ENCODE peak calls at places on chromosomes 12 and 14, in four cellular contexts. K, H, Y and E are unnamed samples. For H3K27me3, the result is how much of the 10 kb centered on the place peaks cover.

GRCh38 chr12:92648242-92649031 is 54.4 kb upstream of the PLEKHG7 start:
- DNase-seq in H (no peak), K (no peak), Y (peak), E (no peak)

GRCh38 chr12:26125451-26126339 is 858 bp upstream of the BHLHE41 start:
- DNase-seq in K (peak), H (peak), Y (peak), E (peak)

GRCh38 chr14:52951730-52952481 is 1.1 kb upstream of the FERMT2 start:
- DNase-seq in K (peak), Y (peak), H (peak), E (peak)

GRCh38 chr14:103739793-103740501 is 24.3 kb downstream of the ZFYVE21 start:
- DNase-seq in H (no peak), Y (no peak), K (no peak), E (no peak)

GRCh38 chr12:89862511-89863331 is 154.1 kb upstream of the ATP2B1 start:
- DNase-seq in H (no peak), Y (no peak), K (no peak), E (no peak)

GRCh38 chr12:31710021-31710818 is 18.6 kb downstream of the AMN1 start:
- DNase-seq in K (no peak), H (no peak), Y (no peak), E (no peak)

GRCh38 chr12:10381912-10382628 is 7.8 kb downstream of the KLRK1 start:
- DNase-seq in Y (no peak), H (no peak), K (no peak), E (no peak)

GRCh38 chr12:130933269-130933995 is 20.3 kb upstream of the ADGRD1 start:
- DNase-seq in Y (no peak), H (no peak), K (peak), E (no peak)

GRCh38 chr12:99334737-99335136 is 312.8 kb upstream of the GARIN6 start:
- DNase-seq in Y (no peak), H (no peak), K (no peak), E (no peak)

GRCh38 chr12:91178139-91178561 is 4.5 kb downstream of the DCN start:
- DNase-seq in H (peak), Y (peak), K (no peak), E (no peak)

DNA sequence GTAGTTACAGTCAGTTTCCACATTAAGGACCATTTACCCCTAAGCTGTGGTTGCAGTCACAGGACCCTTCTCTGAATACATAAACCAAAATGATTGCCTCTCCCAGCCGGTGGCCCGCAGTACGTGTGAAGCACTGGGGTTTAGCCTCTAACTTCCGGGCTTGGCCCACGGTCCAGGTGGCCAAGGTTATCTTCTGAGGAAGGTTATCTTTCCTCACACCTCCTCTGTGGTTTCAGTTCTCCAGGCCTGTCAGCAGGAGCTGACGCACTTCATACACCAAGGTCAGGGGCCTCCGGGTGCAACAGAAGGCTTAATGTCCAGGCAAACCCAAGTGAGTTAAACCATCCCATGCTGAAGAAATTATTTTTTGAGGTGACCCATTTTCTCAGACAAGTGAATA is 291.0 kb upstream of the FKBP4 start:
- DNase-seq in Y (no peak), H (no peak), K (no peak), E (no peak)
- H3K27me3 ChIP-seq in Y (under half), H (under half), K (under half), E (under half)

GRCh38 chr12:125065021-125065752 is at the start of gene AACS:
- DNase-seq in K (peak), Y (peak), H (peak), E (peak)
- H3K4me3 ChIP-seq in K (peak), Y (peak), H (peak), E (peak)

GRCh38 chr12:49953961-49954835 is 3.7 kb downstream of the AQP2 start:
- DNase-seq in H (no peak), K (no peak), Y (no peak), E (no peak)
- H3K27me3 ChIP-seq in H (under half), K (under half), Y (under half), E (under half)

DNA sequence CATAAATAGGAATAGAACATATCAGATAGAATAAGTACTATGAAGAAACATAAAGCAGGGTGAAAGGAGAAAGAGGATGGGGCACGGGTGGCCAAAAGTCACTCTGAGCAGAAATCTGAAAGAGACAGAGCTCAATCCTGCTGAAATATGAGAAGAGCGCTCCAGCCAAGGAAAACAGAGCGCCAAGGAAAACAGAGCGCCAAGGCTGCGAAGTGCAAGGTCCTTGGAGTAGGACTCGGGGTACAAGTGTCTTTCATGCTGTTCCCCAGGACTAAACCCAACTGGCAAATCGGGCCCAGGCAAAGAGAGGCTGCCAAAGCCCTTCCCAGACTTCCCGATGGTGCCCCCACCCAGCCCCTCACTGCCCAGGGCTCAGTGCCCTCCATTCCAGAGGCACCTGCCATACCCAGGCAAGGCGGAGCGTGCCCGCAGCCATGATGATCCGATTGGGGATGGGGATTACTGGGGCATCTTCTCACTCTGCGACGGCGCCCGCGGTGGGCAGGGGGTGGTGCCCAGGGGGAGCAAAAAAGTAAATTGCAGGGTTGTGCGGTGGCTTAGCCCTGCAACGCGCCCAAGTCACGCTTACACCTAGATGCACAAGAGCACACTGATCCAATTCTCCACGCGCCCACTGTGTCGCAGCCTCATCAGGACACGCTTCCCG is 1.7 kb downstream of the LTBP2 start:
- DNase-seq in H (no peak), K (no peak), Y (no peak), E (no peak)
- H3K4me3 ChIP-seq in H (no peak), K (peak), Y (peak), E (no peak)

GRCh38 chr12:55708695-55709233 is 1.1 kb upstream of the ITGA7 start:
- DNase-seq in H (no peak), K (peak), Y (no peak), E (no peak)

GRCh38 chr12:55704824-55705780 is 2.6 kb downstream of the ITGA7 start:
- DNase-seq in H (no peak), K (no peak), Y (no peak), E (no peak)

GRCh38 chr12:55705802-55706402 is 1.8 kb downstream of the ITGA7 start:
- DNase-seq in Y (peak), K (no peak), H (no peak), E (peak)

GRCh38 chr12:55706840-55707671 is 648 bp downstream of the ITGA7 start:
- DNase-seq in K (no peak), H (peak), Y (peak), E (peak)

DNA sequence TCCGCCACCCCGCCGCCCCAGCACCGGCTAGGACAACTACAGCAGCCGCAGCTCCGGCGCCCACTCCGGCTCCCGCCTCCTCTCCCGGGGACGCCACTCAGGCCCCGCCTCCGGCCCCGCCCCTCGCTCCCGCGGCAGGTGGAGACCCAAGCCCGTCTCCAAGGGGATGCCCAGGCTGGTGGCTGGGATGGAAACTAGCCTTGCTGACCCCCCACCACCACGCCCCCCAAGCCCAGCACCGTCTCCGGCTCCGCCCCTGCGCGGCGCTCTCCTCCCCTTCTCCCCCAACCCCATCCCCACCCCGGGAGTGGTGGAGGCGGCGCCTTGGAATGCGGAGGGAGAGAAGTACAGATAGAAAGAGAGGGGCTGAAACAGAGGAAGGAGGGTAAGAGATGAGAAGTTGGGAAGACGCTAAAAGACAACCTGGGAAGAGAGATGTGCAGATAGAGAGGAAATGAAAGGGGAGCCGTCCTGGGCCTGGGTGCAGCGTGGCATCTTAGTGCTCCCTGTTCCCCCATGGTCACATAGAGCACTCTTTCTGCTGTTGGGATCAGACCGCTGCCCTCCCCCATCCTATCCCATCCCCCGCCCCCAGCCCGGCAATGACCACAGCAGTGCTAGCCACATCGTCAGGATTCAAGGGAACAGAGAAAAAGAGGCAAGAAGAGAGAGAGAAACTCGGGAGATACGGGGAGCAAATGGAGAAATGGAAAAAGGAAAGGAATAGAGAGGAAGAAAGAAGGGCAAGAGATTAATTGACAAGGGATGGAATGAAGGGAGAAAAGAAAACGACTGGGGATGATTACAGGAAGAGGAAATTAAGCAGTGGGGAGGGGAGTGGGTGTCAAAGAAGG is at the start of gene ITGA7:
- DNase-seq in H (peak), K (no peak), Y (peak), E (peak)
- H3K27me3 ChIP-seq in H (half or more), K (under half), Y (under half), E (under half)

GRCh38 chr12:46367351-46368029 is 5.1 kb downstream of the SLC38A2 start:
- DNase-seq in H (no peak), K (no peak), Y (no peak), E (no peak)
- H3K4me3 ChIP-seq in H (peak), K (peak), Y (peak), E (no peak)